ENCODE peak calls at places on chromosome 22, in four cellular contexts. G is GM12878, O is WTC11, K is K562. M is an unnamed sample.

GRCh38 chr22:35071784-35072183 is 5.8 kb downstream of the ISX start:
- DNase-seq in G (no peak), O (no peak), K (no peak), M (no peak)

GRCh38 chr22:28015676-28016601 is 96.9 kb upstream of the PITPNB start:
- DNase-seq in G (no peak), O (no peak), K (no peak), M (no peak)

GRCh38 chr22:39446239-39446721 is 10.5 kb upstream of the MGAT3 start:
- DNase-seq in G (peak), O (peak), K (peak), M (no peak)

GRCh38 chr22:35705141-35705540 is 12.5 kb upstream of the APOL5 start:
- DNase-seq in G (no peak), O (no peak), K (no peak), M (no peak)

GRCh38 chr22:36828815-36829214 is 12.0 kb upstream of the PVALB start:
- DNase-seq in G (no peak), O (no peak), K (no peak), M (no peak)

GRCh38 chr22:44455151-44455962 is 42.7 kb downstream of the RTL6 start:
- DNase-seq in G (no peak), O (no peak), K (no peak), M (no peak)

GRCh38 chr22:46829140-46829891 is 66.9 kb downstream of the TBC1D22A start:
- DNase-seq in G (no peak), O (no peak), K (no peak), M (no peak)

GRCh38 chr22:30266445-30267381 is at the start of gene OSM:
- DNase-seq in G (no peak), O (no peak), K (no peak), M (no peak)

GRCh38 chr22:46576556-46577351 is 39.3 kb upstream of the CELSR1 start:
- DNase-seq in G (no peak), O (peak), K (peak), M (no peak)

GRCh38 chr22:23467721-23468294 is 112.3 kb downstream of the IGLL1 start:
- DNase-seq in G (no peak), O (no peak), K (no peak), M (peak)

GRCh38 chr22:39990688-39991087 is 4.1 kb upstream of the FAM83F start:
- DNase-seq in G (no peak), O (no peak), K (no peak), M (no peak)

GRCh38 chr22:36220457-36220921 is 18.8 kb downstream of the APOL2 start:
- DNase-seq in G (no peak), O (no peak), K (no peak), M (no peak)

GRCh38 chr22:38799265-38800002 is 5.5 kb upstream of the DNAL4 start:
- DNase-seq in G (no peak), O (no peak), K (no peak), M (no peak)

GRCh38 chr22:44588348-44588747 is 90.3 kb upstream of the RTL6 start:
- DNase-seq in G (no peak), O (no peak), K (no peak), M (no peak)

DNA sequence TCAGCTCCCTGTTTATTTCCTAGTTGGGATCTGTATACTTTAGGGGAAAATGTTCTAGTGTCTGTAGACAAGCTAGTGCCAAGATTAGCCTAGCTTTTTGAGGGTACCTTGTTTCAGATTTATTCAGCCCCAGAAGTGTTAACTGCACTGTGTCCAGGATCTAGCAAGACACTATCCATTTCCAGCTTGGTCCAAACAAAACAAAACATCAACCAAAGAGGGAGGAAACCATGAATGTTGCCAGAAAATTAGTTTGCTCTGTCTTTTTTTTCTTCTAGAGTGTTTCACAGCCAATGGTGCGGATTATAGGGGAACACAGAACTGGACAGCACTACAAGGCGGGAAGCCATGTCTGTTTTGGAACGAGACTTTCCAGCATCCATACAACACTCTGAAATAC is 21.1 kb downstream of the KREMEN1 start:
- DNase-seq in G (no peak), O (no peak), K (no peak), M (no peak)
- TF ChIP-seq ATF2 in G (no peak), O (no peak), K (no peak), M (no peak)

GRCh38 chr22:41418717-41419116 is 27.9 kb downstream of the TOB2 start:
- DNase-seq in G (no peak), O (no peak), K (no peak), M (no peak)
- TF ChIP-seq CBFB in G (no peak), O (no peak), K (no peak), M (no peak)

GRCh38 chr22:24768537-24769374 is 5.8 kb downstream of the PIWIL3 start:
- DNase-seq in G (no peak), O (peak), K (peak), M (peak)
- TF ChIP-seq ATF2 in G (no peak), O (no peak), K (no peak), M (no peak)

DNA sequence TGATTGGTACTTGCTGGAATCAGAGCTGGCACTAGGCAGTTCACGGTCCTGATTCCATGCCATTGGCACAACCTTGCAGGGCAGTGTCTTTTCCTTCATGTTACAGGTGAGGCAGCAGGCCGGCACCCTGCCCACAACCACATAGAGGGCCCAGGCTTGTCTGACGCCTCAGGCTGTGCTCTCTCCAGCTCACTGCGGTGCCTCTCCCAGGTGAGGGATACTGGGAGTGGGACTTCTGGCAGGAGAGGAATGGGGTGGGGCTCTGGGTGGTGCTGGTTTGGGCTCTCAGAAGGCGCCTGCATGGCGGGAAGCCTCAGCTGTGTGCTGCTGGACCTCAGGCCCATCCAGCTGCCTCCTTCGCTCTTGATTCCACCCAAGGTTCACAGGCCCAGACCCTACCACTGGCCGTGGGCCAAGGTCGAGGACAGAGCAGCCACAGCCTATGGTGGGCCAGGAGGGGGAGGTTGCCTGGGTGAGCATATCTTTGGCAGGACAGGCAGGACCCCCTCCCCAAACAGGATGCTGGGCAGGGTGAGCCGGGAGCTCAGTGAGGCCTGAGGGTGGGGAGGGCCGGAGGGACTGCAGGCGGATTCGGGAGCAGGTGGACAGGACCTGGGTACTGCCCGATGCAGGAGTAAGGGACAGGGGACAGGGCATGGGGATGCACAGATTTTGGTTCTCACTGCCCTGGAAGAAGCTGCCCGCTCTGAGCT is 7.0 kb upstream of the MPPED1 start:
- DNase-seq in G (no peak), O (no peak), K (no peak), M (no peak)
- TF ChIP-seq CBFB in G (no peak), O (no peak), K (no peak), M (no peak)

GRCh38 chr22:43308451-43309235 is 34.5 kb downstream of the SCUBE1 start:
- DNase-seq in G (no peak), O (no peak), K (no peak), M (no peak)

GRCh38 chr22:43313497-43314474 is 29.4 kb downstream of the SCUBE1 start:
- DNase-seq in G (no peak), O (no peak), K (no peak), M (no peak)

GRCh38 chr22:43312608-43313007 is 30.6 kb downstream of the SCUBE1 start:
- DNase-seq in G (no peak), O (no peak), K (no peak), M (no peak)

GRCh38 chr22:43310798-43311197 is 32.4 kb downstream of the SCUBE1 start:
- DNase-seq in G (no peak), O (no peak), K (no peak), M (no peak)

DNA sequence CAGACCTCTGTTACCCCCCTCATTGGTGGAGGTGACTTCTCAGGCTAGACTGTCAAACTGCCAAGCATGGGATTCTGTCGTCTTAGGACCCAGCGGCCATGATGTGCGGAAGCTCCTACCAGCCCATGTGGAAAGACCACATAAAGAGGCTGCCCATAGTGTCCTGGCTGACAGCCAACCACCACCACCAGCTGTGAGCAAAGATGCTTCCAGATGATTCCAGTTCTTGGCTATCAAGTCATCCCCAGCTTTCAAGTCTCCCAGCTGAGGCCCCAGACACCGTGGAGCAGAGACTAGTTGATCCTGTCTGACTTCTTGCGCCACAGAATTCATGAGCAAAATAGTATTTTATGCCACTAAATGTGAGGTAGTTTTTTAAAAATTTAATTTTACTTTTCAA is 32.9 kb downstream of the SCUBE1 start:
- DNase-seq in G (no peak), O (no peak), K (peak), M (no peak)
- TF ChIP-seq ATF2 in G (no peak), O (no peak), K (no peak), M (no peak)

DNA sequence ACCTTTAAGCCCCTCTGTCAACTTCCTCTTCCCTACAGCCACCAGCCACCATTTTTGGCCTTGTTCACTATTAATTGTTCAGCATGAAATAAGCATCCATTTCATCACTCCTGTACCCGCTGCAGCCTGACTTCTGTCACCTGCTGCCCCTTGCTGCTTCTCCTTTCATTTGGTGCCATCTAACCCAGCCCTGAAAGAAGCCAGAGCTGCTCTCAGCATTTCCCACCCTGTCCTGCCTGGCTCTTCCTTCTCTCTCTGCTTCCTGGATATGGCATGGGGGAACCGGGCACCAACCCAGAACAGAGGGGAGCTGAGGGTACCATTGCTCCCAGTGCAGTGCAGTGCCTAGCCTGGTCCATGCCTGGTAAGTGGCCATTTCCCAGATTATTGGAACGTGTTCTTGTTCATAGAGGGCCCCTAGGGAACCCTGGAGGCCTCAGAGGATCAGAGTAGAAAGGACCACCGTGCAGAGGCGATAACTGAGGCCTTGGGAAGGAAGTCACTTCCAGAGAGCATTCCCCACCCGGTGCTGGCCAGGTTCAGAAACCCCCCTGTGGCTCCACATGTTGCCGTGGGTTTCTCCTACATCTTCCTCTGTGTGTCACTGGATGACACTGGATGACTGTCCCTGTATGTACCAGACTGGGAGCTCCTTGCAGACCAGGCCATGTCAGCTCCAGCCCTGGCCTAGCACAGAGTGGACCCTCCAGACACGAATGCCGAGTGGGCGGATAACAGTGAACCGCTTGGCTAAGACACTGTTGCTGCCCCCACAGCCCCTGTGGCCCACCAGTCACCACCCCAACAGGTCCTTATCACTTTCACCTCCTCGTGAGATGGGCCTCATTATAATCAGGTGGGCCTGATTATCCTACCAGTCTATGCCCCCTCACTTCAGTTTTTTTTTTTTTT is 4.7 kb downstream of the YDJC start:
- DNase-seq in G (no peak), O (no peak), K (peak), M (no peak)
- TF ChIP-seq CBFB in G (no peak), O (no peak), K (no peak), M (no peak)

DNA sequence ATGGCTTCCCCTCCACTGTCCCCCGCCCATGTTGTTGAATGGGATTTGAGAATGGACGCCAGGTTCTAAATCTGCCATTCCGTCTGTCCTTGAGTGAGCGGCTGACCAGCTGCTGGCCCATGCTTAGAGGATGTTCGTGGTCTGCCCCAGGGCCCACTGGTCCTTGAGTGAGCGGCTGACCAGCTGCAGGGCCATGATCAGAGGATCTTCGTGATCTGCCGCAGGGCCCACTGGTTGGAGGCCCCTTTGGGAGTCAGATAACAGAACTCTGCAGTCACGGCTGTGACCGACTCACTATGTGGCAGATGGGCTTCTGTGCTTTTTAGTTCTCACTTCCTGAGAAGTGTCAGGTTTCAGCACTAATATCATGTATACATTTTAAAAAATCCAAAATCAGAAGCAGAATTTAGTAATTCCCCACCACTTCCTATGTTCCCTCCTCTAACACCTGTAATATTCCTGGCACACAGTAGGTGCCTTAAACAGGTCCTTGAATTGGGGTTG is 54.1 kb downstream of the MICAL3 start:
- DNase-seq in G (no peak), O (no peak), K (peak), M (no peak)
- TF ChIP-seq ATF2 in G (no peak), O (no peak), K (no peak), M (no peak)

GRCh38 chr22:31790240-31790639 is 36.4 kb downstream of the DEPDC5 start:
- DNase-seq in G (no peak), O (no peak), K (no peak), M (no peak)

DNA sequence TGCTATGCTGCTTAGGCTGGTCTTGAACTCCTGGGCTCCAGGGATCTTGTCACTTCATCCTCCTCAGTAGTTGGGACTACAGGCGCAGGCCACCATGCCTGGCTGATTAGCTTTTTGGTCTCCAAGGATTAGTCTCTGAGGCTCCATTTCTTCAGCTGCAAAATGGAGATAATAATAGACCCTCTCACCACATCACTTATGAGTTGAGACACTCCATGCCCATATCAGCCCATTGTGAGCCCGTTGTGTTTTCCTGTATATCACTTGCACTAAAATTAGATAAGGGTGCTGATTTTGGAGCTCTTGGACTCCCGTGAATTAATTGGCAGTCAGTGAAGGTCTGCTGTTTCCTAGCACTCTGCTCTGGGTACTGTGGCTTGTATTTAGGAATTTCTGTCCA is 36.0 kb downstream of the DEPDC5 start:
- DNase-seq in G (no peak), O (no peak), K (peak), M (no peak)
- TF ChIP-seq CBFB in G (no peak), O (no peak), K (no peak), M (no peak)

GRCh38 chr22:19854778-19855503 is at the start of the genes GNB1L and RTL10:
- DNase-seq in G (peak), O (peak), K (peak), M (peak)

GRCh38 chr22:19855504-19856409 is 1.1 kb upstream of the GNB1L start:
- DNase-seq in G (peak), O (peak), K (peak), M (peak)

GRCh38 chr22:19853058-19853878 is 1.4 kb downstream of the GNB1L start:
- DNase-seq in G (no peak), O (no peak), K (no peak), M (no peak)

GRCh38 chr22:19852177-19852781 is 2.4 kb downstream of the GNB1L start:
- DNase-seq in G (no peak), O (no peak), K (no peak), M (no peak)

GRCh38 chr22:19853879-19854777 is 546 bp downstream of the GNB1L start:
- DNase-seq in G (no peak), O (peak), K (peak), M (no peak)
- TF ChIP-seq ATF2 in G (no peak), O (no peak), K (no peak), M (no peak)

M was measured in HepG2.